ENCODE peak calls at places on chromosomes 11 and 22, in nine cellular contexts. Y is uterus, L is A549, T is tibial nerve, G is transverse colon, Z is heart left ventricle, Q is Peyer's patch, A is right lobe of liver, V is body of pancreas. K is an unnamed sample.

GRCh38 chr22:46993626-46994025 is 231.2 kb downstream of the TBC1D22A start:
- DNase-seq in Y (no peak), L (no peak), T (no peak), G (no peak), Z (no peak), Q (no peak), A (no peak), V (peak; percentile 85), K (peak; percentile 60)

GRCh38 chr22:49449811-49450386 is 377.8 kb downstream of the BRD1 start:
- DNase-seq in Y (no peak), L (no peak), T (no peak), G (no peak), Z (no peak), Q (no peak), A (no peak), V (no peak), K (no peak)

GRCh38 chr11:12864316-12865156 is 144.6 kb upstream of the RASSF10 start:
- DNase-seq in Y (no peak), L (peak; percentile 44), T (no peak), G (no peak), Z (no peak), Q (no peak), A (no peak), V (no peak), K (no peak)

GRCh38 chr22:39220897-39221850 is 23.6 kb downstream of the PDGFB start:
- DNase-seq in Y (no peak), L (no peak), T (no peak), G (no peak), Z (no peak), Q (peak; percentile 20), A (no peak), V (no peak), K (no peak)

GRCh38 chr22:22110548-22111266 is 128.1 kb upstream of the TOP3B start:
- DNase-seq in Y (peak; percentile 27), L (peak; percentile 57), T (no peak), G (peak; percentile 51), Z (peak; percentile 56), Q (no peak), A (no peak), V (peak; percentile 17), K (no peak)

GRCh38 chr11:125871391-125872137 is 15.9 kb upstream of the HYLS1 start:
- DNase-seq in Y (no peak), L (peak; percentile 27), T (no peak), G (no peak), Z (no peak), Q (no peak), A (no peak), V (peak; percentile 26), K (no peak)

GRCh38 chr11:93080146-93080759 is 110.8 kb downstream of the MTNR1B start:
- DNase-seq in Y (no peak), L (no peak), T (no peak), G (no peak), Z (no peak), Q (no peak), A (no peak), V (no peak), K (no peak)

GRCh38 chr22:46007848-46008261 is 30.9 kb upstream of the WNT7B start:
- DNase-seq in Y (peak; percentile 91), L (no peak), T (peak; percentile 74), G (peak; percentile 58), Z (peak; percentile 89), Q (peak; percentile 57), A (no peak), V (peak; percentile 56), K (peak; percentile 88)

GRCh38 chr22:20520093-20520511 is 12.7 kb downstream of the MED15 start:
- DNase-seq in Y (no peak), L (no peak), T (no peak), G (no peak), Z (no peak), Q (no peak), A (no peak), V (no peak), K (no peak)

GRCh38 chr11:81207421-81208054 is 1526.1 kb downstream of the FAM181B start:
- DNase-seq in Y (no peak), L (no peak), T (no peak), G (no peak), Z (no peak), Q (no peak), A (no peak), V (no peak), K (no peak)

GRCh38 chr22:45353816-45354215 is 44.1 kb downstream of the FAM118A start:
- DNase-seq in Y (no peak), L (no peak), T (no peak), G (no peak), Z (no peak), Q (no peak), A (no peak), V (no peak), K (no peak)

GRCh38 chr11:95568236-95568635 is 221.3 kb downstream of the FAM76B start:
- DNase-seq in Y (no peak), L (no peak), T (no peak), G (no peak), Z (no peak), Q (no peak), A (no peak), V (no peak), K (no peak)

GRCh38 chr11:39461065-39461464 is 1998.4 kb downstream of the LRRC4C start:
- DNase-seq in Y (no peak), L (no peak), T (no peak), G (no peak), Z (no peak), Q (no peak), A (no peak), V (no peak), K (no peak)

GRCh38 chr11:39459606-39460005 is 1999.8 kb downstream of the LRRC4C start:
- DNase-seq in Y (no peak), L (no peak), T (no peak), G (no peak), Z (no peak), Q (no peak), A (no peak), V (no peak), K (no peak)

GRCh38 chr11:39458481-39458880 is 2001.0 kb downstream of the LRRC4C start:
- DNase-seq in Y (no peak), L (no peak), T (no peak), G (no peak), Z (no peak), Q (no peak), A (no peak), V (no peak), K (no peak)
- TF ChIP-seq POLR2A in Y (no peak), L (no peak), T (no peak), G (no peak), Z (no peak), Q (no peak), A (no peak), V (no peak), K (no peak)

DNA sequence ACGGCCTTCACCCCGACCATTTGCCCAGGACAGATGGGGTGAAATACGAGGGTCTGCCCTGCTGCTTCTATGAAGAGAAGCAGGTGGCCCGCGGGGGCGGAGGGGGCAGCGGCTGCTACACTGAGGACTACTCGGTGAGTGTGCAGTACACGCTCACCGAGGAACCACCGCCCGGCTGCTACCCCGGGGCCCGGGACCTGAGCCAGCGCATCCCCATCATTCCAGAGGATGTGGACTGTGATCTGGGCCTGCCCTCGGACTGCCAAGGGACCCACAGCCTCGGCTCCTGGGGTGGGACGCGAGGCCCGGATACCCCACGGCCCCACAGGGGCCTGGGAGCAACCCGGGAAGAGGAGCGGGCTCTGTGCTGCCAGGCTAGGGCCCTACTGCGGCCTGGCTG is 11.2 kb downstream of the C22orf31 start:
- DNase-seq in Y (no peak), L (no peak), T (no peak), G (no peak), Z (no peak), Q (no peak), A (no peak), V (no peak), K (no peak)
- H3K4me3 ChIP-seq in Y (no peak overlapping the region), L (no peak overlapping the region), T (no peak overlapping the region), G (no peak overlapping the region), Z (no peak overlapping the region), Q (no peak overlapping the region), A (no peak overlapping the region), V (no peak overlapping the region), K (no peak overlapping the region)

GRCh38 chr11:1262172-1263006 is 39.5 kb downstream of the MUC5B start:
- DNase-seq in Y (peak; percentile 89), L (peak; percentile 94), T (peak; percentile 88), G (peak; percentile 96), Z (peak; percentile 92), Q (peak; percentile 95), A (peak; percentile 93), V (peak; percentile 96), K (peak; percentile 88)
- TF ChIP-seq POLR2A in Y (peak; percentile 41), L (peak; percentile 64), T (peak; percentile 45), G (peak; percentile 52), Z (no peak), Q (peak; percentile 74), A (peak; percentile 68), V (peak; percentile 11), K (peak; percentile 52)

GRCh38 chr11:76161261-76161961 is 44.9 kb downstream of the WNT11 start:
- DNase-seq in Y (no peak), L (no peak), T (no peak), G (no peak), Z (no peak), Q (no peak), A (no peak), V (no peak), K (peak; percentile 45)
- H3K4me3 ChIP-seq in Y (no peak overlapping the region), L (no peak overlapping the region), T (no peak overlapping the region), G (peak overlapping the region; percentile 7), Z (peak overlapping the region; percentile 42), Q (no peak overlapping the region), A (no peak overlapping the region), V (no peak overlapping the region), K (no peak overlapping the region)

GRCh38 chr11:26698224-26698623 is 23.6 kb downstream of the SLC5A12 start:
- DNase-seq in Y (no peak), L (no peak), T (no peak), G (peak; percentile 53), Z (no peak), Q (no peak), A (peak; percentile 47), V (no peak), K (no peak)
- TF ChIP-seq POLR2A in Y (no peak), L (no peak), T (no peak), G (no peak), Z (no peak), Q (no peak), A (no peak), V (no peak), K (no peak)

DNA sequence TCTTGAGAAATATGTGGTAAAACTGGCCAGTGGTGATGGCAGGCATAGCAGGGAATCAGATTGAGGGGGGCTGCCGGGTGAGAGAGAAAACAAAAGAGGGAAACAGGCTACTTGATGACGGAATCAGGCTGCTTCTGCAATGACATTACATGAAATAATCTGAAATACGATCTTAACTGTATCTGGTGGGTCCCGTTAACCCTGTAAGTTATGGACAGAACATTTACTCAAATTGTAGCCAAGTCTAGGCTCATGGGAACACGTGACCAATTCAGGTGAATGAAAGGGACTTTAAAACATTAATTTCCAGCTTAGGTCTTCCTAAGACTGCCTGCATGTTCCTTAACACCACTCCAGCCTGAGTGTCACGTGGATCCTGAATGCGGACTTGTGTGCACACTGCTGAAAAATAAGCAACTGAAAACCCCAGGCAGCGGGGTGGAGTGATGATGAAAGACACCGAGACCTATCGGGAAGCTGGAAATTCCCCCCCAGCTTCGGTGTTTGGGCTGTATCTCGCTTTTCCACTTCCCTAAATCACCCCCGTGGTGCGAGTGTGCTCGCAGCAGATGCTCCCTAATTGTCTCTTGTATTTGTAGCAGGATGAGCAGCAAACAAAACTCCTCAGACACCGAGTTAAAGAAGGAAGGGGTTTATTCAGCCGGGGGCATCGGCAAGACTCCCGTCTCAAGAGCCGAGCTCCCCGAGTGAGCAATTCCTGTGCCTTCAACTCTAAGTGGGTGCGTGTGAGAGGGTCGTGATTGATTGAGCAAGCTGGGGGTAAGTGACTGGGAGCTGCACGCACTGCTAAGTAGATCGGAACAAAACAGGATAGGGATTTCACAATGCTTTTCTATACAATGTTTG is 145.0 kb upstream of the GRK3 start:
- DNase-seq in Y (no peak), L (no peak), T (peak; percentile 56), G (peak; percentile 38), Z (no peak), Q (no peak), A (no peak), V (no peak), K (no peak)
- H3K4me3 ChIP-seq in Y (no peak overlapping the region), L (no peak overlapping the region), T (peak overlapping the region; percentile 10), G (peak overlapping the region; percentile 27), Z (peak overlapping the region; percentile 9), Q (peak overlapping the region; percentile 24), A (no peak overlapping the region), V (no peak overlapping the region), K (no peak overlapping the region)